ENCODE peak calls at places on chromosome 2, in four cellular contexts. Y, M, E and O are unnamed samples.

GRCh38 chr2:60717691-60718090 is 38.4 kb upstream of the PAPOLG start:
- DNase-seq in Y (no peak), M (no peak), E (peak), O (no peak)

GRCh38 chr2:15547100-15547499 is 14.0 kb downstream of the NBAS start:
- DNase-seq in E (peak), M (no peak), Y (peak), O (no peak)

GRCh38 chr2:120977582-120978358 is 242.1 kb downstream of the GLI2 start:
- DNase-seq in E (no peak), Y (no peak), M (no peak), O (no peak)

GRCh38 chr2:25294573-25295462 is 46.9 kb downstream of the DNMT3A start:
- DNase-seq in M (peak), E (peak), Y (peak), O (peak)

GRCh38 chr2:163182764-163183354 is 344.3 kb upstream of the KCNH7 start:
- DNase-seq in Y (peak), M (peak), E (peak), O (peak)

GRCh38 chr2:180990337-180990736 is 9.9 kb downstream of the UBE2E3 start:
- DNase-seq in M (no peak), E (peak), Y (no peak), O (no peak)

GRCh38 chr2:56749152-56749752 is 565.5 kb downstream of the CCDC85A start:
- DNase-seq in M (peak), E (peak), Y (peak), O (peak)

GRCh38 chr2:17607379-17607778 is 66.9 kb downstream of the VSNL1 start:
- DNase-seq in Y (no peak), E (no peak), M (no peak), O (no peak)

GRCh38 chr2:84716564-84716963 is 164.3 kb downstream of the TRABD2A start:
- DNase-seq in Y (no peak), M (no peak), E (no peak), O (no peak)

GRCh38 chr2:39668576-39668975 is 2.9 kb downstream of the TMEM178A start:
- DNase-seq in E (no peak), M (no peak), Y (no peak), O (no peak)

GRCh38 chr2:182818541-182819308 is 47.7 kb downstream of the FRZB start:
- DNase-seq in Y (no peak), M (peak), E (no peak), O (no peak)

GRCh38 chr2:203242518-203242917 is 3.7 kb downstream of the CYP20A1 start:
- DNase-seq in E (no peak), M (no peak), Y (no peak), O (no peak)

GRCh38 chr2:88469202-88470114 is 17.0 kb upstream of the FOXI3 start:
- DNase-seq in M (no peak), E (no peak), Y (no peak), O (no peak)

GRCh38 chr2:215777481-215778044 is 235.8 kb downstream of the MREG start:
- DNase-seq in M (no peak), E (peak), Y (no peak), O (no peak)

GRCh38 chr2:240523451-240524281 is 34.1 kb downstream of the ANKMY1 start:
- DNase-seq in M (no peak), E (no peak), Y (no peak), O (no peak)

GRCh38 chr2:6452702-6453481 is 412.8 kb downstream of the CMPK2 start:
- DNase-seq in E (no peak), Y (peak), M (no peak), O (peak)

GRCh38 chr2:6081542-6081872 is 389.3 kb downstream of the SOX11 start:
- DNase-seq in M (no peak), E (no peak), Y (no peak), O (peak)

GRCh38 chr2:55138045-55138444 is 87.8 kb upstream of the RTN4 start:
- DNase-seq in M (no peak), Y (no peak), E (no peak), O (no peak)

GRCh38 chr2:105301646-105302045 is 27.9 kb downstream of the TGFBRAP1 start:
- DNase-seq in Y (no peak), E (no peak), M (no peak), O (no peak)

GRCh38 chr2:3317871-3318270 is 59.7 kb downstream of the EIPR1 start:
- DNase-seq in M (no peak), Y (no peak), E (no peak), O (no peak)

GRCh38 chr2:239535413-239535790 is 134.6 kb upstream of the HDAC4 start:
- DNase-seq in M (no peak), Y (no peak), E (no peak), O (no peak)

GRCh38 chr2:240640939-240641338 is 15.7 kb downstream of the GPR35 start:
- DNase-seq in E (no peak), Y (no peak), M (peak), O (no peak)

GRCh38 chr2:46535360-46535759 is 56.0 kb downstream of the TMEM247 start:
- DNase-seq in M (no peak), E (no peak), Y (no peak), O (no peak)

GRCh38 chr2:239288951-239289481 is 111.8 kb downstream of the HDAC4 start:
- DNase-seq in M (no peak), Y (no peak), E (no peak), O (no peak)

GRCh38 chr2:180656455-180656847 is 324.0 kb upstream of the UBE2E3 start:
- DNase-seq in E (peak), Y (peak), M (no peak), O (peak)

GRCh38 chr2:179440642-179441251 is 176.1 kb upstream of the SESTD1 start:
- DNase-seq in E (peak), Y (peak), M (no peak), O (peak)

GRCh38 chr2:241072553-241073165 is 29.4 kb downstream of the MTERF4 start:
- DNase-seq in E (no peak), Y (no peak), M (no peak), O (no peak)

GRCh38 chr2:236516708-236517107 is 52.9 kb upstream of the ACKR3 start:
- DNase-seq in M (no peak), Y (no peak), E (no peak), O (no peak)

GRCh38 chr2:226490172-226490571 is 309.4 kb downstream of the IRS1 start:
- DNase-seq in M (no peak), Y (peak), E (peak), O (no peak)

GRCh38 chr2:121045245-121045644 is 239.8 kb downstream of the TFCP2L1 start:
- DNase-seq in M (no peak), Y (no peak), E (no peak), O (no peak)

GRCh38 chr2:64888591-64889309 is 100.4 kb upstream of the SLC1A4 start:
- DNase-seq in E (peak), M (peak), Y (peak), O (peak)

GRCh38 chr2:196226058-196226747 is 54.8 kb upstream of the STK17B start:
- DNase-seq in M (no peak), Y (no peak), E (no peak), O (no peak)

GRCh38 chr2:173150087-173150486 is 74.4 kb downstream of the MAP3K20 start:
- DNase-seq in Y (peak), E (no peak), M (no peak), O (peak)

GRCh38 chr2:42105330-42106256 is 57.8 kb downstream of the PKDCC start:
- DNase-seq in Y (no peak), E (no peak), M (peak), O (no peak)

GRCh38 chr2:109103286-109103685 is 25.7 kb upstream of the SH3RF3 start:
- DNase-seq in M (no peak), E (no peak), Y (no peak), O (no peak)

GRCh38 chr2:54545700-54546450 is 89.7 kb downstream of the SPTBN1 start:
- DNase-seq in Y (peak), M (no peak), E (peak), O (peak)

GRCh38 chr2:29016500-29016899 is 35.4 kb downstream of the TOGARAM2 start:
- DNase-seq in E (no peak), Y (no peak), M (no peak), O (no peak)